ENCODE peak calls at places on chromosomes 13 and 19, in seven cellular contexts. R is epithelial cell of esophagus, V is astrocyte, X is astrocyte of the spinal cord, H is tibial artery, L is A549, K is GM13976. I is an unnamed sample.

GRCh38 chr19:55451522-55452380 is 8.7 kb upstream of the SHISA7 start:
- DNase-seq in R (no peak), V (no peak), X (no peak), H (no peak), L (no peak), K (no peak), I (no peak)

GRCh38 chr19:39949026-39949747 is 14.8 kb upstream of the FCGBP start:
- DNase-seq in R (no peak), V (no peak), X (no peak), H (no peak), L (no peak), K (no peak), I (peak)

GRCh38 chr19:5395996-5396939 is 55.7 kb upstream of the PTPRS start:
- DNase-seq in R (no peak), V (no peak), X (no peak), H (no peak), L (no peak), K (no peak), I (no peak)

GRCh38 chr13:98265669-98266551 is 88.8 kb upstream of the RNF113B start:
- DNase-seq in R (no peak), V (peak), X (peak), H (no peak), L (no peak), K (no peak), I (no peak)

GRCh38 chr13:99013951-99014350 is 36.1 kb upstream of the DOCK9 start:
- DNase-seq in R (peak), V (no peak), X (no peak), H (no peak), L (no peak), K (no peak), I (no peak)

GRCh38 chr13:97849305-97849704 is 104.2 kb upstream of the IPO5 start:
- DNase-seq in R (peak), V (peak), X (peak), H (no peak), L (peak), K (peak), I (no peak)

GRCh38 chr13:57123660-57124059 is 17.1 kb upstream of the PRR20A start:
- DNase-seq in R (no peak), V (no peak), X (peak), H (peak), L (no peak), K (no peak), I (no peak)

GRCh38 chr13:63643543-63643942 is 2227.9 kb upstream of the PCDH20 start:
- DNase-seq in R (no peak), V (no peak), X (no peak), H (no peak), L (no peak), K (no peak), I (no peak)

GRCh38 chr19:3358919-3359849 is 7.2 kb upstream of the NFIC start:
- DNase-seq in R (peak), V (no peak), X (peak), H (peak), L (no peak), K (peak), I (peak)

GRCh38 chr13:110756268-110756667 is 42.8 kb downstream of the ING1 start:
- DNase-seq in R (no peak), V (peak), X (peak), H (no peak), L (no peak), K (no peak), I (no peak)

GRCh38 chr13:45674908-45675307 is 27.2 kb upstream of the CBY2 start:
- DNase-seq in R (peak), V (peak), X (peak), H (no peak), L (no peak), K (no peak), I (peak)

GRCh38 chr13:65468628-65469027 is 1761.5 kb downstream of the PCDH9 start:
- DNase-seq in R (no peak), V (peak), X (peak), H (no peak), L (no peak), K (no peak), I (no peak)

GRCh38 chr19:3110126-3110825 is 16.1 kb downstream of the GNA11 start:
- DNase-seq in R (no peak), V (no peak), X (no peak), H (no peak), L (no peak), K (no peak), I (no peak)

GRCh38 chr13:80551650-80552497 is 210.9 kb upstream of the SPRY2 start:
- DNase-seq in R (peak), V (no peak), X (no peak), H (no peak), L (no peak), K (no peak), I (no peak)

GRCh38 chr13:30395192-30396158 is 26.8 kb upstream of the UBE2L5 start:
- DNase-seq in R (peak), V (peak), X (peak), H (peak), L (peak), K (peak), I (no peak)

GRCh38 chr19:29640231-29640630 is 25.0 kb upstream of the PLEKHF1 start:
- DNase-seq in R (no peak), V (no peak), X (no peak), H (no peak), L (no peak), K (no peak), I (no peak)

GRCh38 chr13:46831588-46832194 is 34.7 kb upstream of the ESD start:
- DNase-seq in R (peak), V (peak), X (peak), H (no peak), L (peak), K (peak), I (no peak)

GRCh38 chr19:750640-751423 is at the start of gene MISP:
- DNase-seq in R (peak), V (no peak), X (no peak), H (no peak), L (peak), K (no peak), I (no peak)

GRCh38 chr19:7679017-7679720 is 1.5 kb upstream of the TRAPPC5 start:
- DNase-seq in R (peak), V (no peak), X (no peak), H (no peak), L (no peak), K (peak), I (no peak)

GRCh38 chr19:33450689-33451088 is 70.9 kb downstream of the PEPD start:
- DNase-seq in R (no peak), V (no peak), X (no peak), H (no peak), L (no peak), K (no peak), I (no peak)

GRCh38 chr13:27622102-27622820 is 569 bp downstream of the POLR1D start:
- DNase-seq in R (no peak), V (peak), X (peak), H (no peak), L (no peak), K (no peak), I (no peak)

GRCh38 chr13:111335263-111335662 is 14.8 kb downstream of the TEX29 start:
- DNase-seq in R (no peak), V (no peak), X (no peak), H (peak), L (no peak), K (no peak), I (peak)

GRCh38 chr13:62908321-62908720 is 1492.7 kb upstream of the PCDH20 start:
- DNase-seq in R (no peak), V (no peak), X (no peak), H (no peak), L (no peak), K (no peak), I (no peak)

GRCh38 chr13:30065181-30065580 is 214.8 kb upstream of the UBL3 start:
- DNase-seq in R (no peak), V (no peak), X (no peak), H (no peak), L (no peak), K (no peak), I (no peak)

GRCh38 chr19:53953383-53953782 is 9.4 kb upstream of the CACNG8 start:
- DNase-seq in R (no peak), V (no peak), X (no peak), H (no peak), L (no peak), K (no peak), I (no peak)

GRCh38 chr13:97192166-97192565 is 30.0 kb upstream of the MBNL2 start:
- DNase-seq in R (no peak), V (no peak), X (no peak), H (no peak), L (no peak), K (no peak), I (no peak)

GRCh38 chr13:111281751-111282311 is 38.6 kb upstream of the TEX29 start:
- DNase-seq in R (no peak), V (peak), X (peak), H (no peak), L (no peak), K (no peak), I (no peak)

GRCh38 chr13:72384879-72385278 is 342.6 kb downstream of the MZT1 start:
- DNase-seq in R (peak), V (peak), X (peak), H (no peak), L (no peak), K (no peak), I (no peak)

GRCh38 chr13:72386138-72386684 is 341.2 kb downstream of the MZT1 start:
- DNase-seq in R (no peak), V (no peak), X (no peak), H (no peak), L (no peak), K (no peak), I (no peak)

GRCh38 chr13:72383646-72384045 is 343.8 kb downstream of the MZT1 start:
- DNase-seq in R (no peak), V (no peak), X (no peak), H (no peak), L (no peak), K (no peak), I (no peak)

GRCh38 chr13:72379581-72379980 is 347.8 kb downstream of the MZT1 start:
- DNase-seq in R (peak), V (peak), X (peak), H (no peak), L (no peak), K (no peak), I (no peak)

GRCh38 chr13:72384186-72384823 is 343.1 kb downstream of the MZT1 start:
- DNase-seq in R (no peak), V (no peak), X (no peak), H (no peak), L (no peak), K (no peak), I (no peak)
- TF ChIP-seq CTCF in R (no peak), V (no peak), X (no peak), H (no peak), L (no peak), K (no peak), I (peak)

GRCh38 chr13:43195551-43195950 is 172.2 kb downstream of the DNAJC15 start:
- DNase-seq in R (peak), V (no peak), X (no peak), H (no peak), L (no peak), K (peak), I (no peak)
- TF ChIP-seq CTCF in R (peak), V (no peak), X (peak), H (no peak), L (no peak), K (no peak), I (no peak)

GRCh38 chr19:8904597-8904996 is 72.4 kb downstream of the MBD3L1 start:
- DNase-seq in R (no peak), V (no peak), X (no peak), H (no peak), L (no peak), K (no peak), I (no peak)

GRCh38 chr19:8902520-8902919 is 70.3 kb downstream of the MBD3L1 start:
- DNase-seq in R (no peak), V (no peak), X (no peak), H (no peak), L (no peak), K (no peak), I (no peak)

GRCh38 chr19:8899356-8899755 is 67.2 kb downstream of the MBD3L1 start:
- DNase-seq in R (no peak), V (no peak), X (no peak), H (no peak), L (no peak), K (no peak), I (no peak)

GRCh38 chr19:8897106-8897505 is 64.9 kb downstream of the MBD3L1 start:
- DNase-seq in R (no peak), V (no peak), X (no peak), H (no peak), L (no peak), K (no peak), I (no peak)

GRCh38 chr19:8900421-8900820 is 68.2 kb downstream of the MBD3L1 start:
- DNase-seq in R (no peak), V (no peak), X (no peak), H (no peak), L (no peak), K (no peak), I (no peak)
- TF ChIP-seq CTCF in R (no peak), V (no peak), X (no peak), H (no peak), L (no peak), K (no peak), I (no peak)

DNA sequence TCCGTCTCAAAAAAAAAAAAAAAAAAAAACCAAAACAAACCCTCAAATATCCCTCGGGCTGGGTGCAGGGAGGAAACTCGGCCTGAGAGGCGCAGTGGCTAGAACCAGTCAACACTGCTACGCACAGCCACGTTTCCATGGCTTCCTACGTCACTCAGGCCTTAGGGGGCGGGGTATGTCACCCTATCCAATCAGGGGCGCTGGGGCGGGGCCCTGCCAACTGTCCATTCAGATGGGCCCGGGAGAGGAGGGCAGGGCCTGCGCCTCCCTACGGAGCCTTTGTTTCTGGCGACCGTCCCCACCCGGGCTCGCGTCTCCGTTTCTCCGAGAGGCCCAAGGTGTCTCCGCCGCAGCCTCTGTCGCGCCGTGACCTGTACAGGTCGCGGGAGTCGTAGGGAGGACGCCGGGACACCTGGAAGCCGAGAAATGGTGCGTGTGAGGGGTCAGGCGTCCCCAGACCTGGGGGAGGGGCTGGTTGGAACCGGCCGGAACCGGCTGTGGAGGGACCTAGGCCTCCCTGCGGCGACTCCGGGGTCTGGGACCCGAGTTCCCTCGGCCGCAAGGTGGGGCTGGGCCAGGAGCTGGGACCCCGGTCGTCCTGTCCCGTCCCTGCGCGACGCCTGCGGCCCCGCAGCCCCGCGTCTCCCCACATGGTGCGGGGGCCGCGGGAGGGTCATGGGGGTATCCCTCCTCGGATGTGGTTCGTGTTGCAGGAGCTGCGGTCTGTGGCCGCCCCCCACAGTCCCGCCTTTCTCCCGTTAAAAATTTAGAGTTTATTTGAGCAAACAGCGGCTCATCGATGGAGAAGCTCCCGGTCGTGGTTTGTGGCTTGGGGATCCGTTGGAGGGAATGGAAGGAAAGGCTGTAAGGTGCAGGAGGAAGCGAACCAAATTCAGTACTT is at the start of gene ZNF627:
- DNase-seq in R (peak), V (peak), X (peak), H (peak), L (peak), K (peak), I (peak)
- TF ChIP-seq CTCF in R (peak), V (no peak), X (peak), H (peak), L (no peak), K (no peak), I (no peak)

GRCh38 chr19:17055636-17056035 is 19.6 kb downstream of the HAUS8 start:
- DNase-seq in R (no peak), V (no peak), X (no peak), H (no peak), L (no peak), K (no peak), I (no peak)

GRCh38 chr19:17054746-17055145 is 20.5 kb downstream of the HAUS8 start:
- DNase-seq in R (no peak), V (no peak), X (no peak), H (no peak), L (no peak), K (no peak), I (no peak)

GRCh38 chr19:17049711-17050280 is 23.2 kb upstream of the CPAMD8 start:
- DNase-seq in R (peak), V (peak), X (peak), H (no peak), L (no peak), K (no peak), I (no peak)

GRCh38 chr19:17048885-17049453 is 22.4 kb upstream of the CPAMD8 start:
- DNase-seq in R (no peak), V (no peak), X (no peak), H (no peak), L (no peak), K (no peak), I (no peak)

DNA sequence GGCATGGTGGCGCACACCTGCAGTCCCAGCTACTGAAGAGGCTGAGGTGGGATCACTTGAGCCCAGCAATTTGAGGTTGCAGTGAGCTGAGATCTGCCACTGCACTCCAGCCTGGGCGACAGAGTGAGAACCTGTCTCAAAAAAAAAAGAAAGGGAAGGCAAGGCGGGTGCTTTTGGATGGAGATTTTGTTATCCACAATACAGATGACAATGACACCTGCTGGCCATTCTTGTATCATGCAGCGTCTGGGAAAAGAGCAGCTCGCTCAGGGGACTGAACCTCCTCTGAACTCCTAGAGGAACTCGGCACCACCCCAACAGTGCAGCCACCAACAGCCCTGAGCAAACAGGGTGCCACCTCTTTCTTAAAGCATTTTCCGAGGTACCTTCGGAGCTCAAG is 22.8 kb downstream of the HAUS8 start:
- DNase-seq in R (peak), V (peak), X (peak), H (peak), L (no peak), K (no peak), I (no peak)
- TF ChIP-seq CTCF in R (peak), V (peak), X (peak), H (peak), L (peak), K (peak), I (peak)

GRCh38 chr13:100630564-100630963 is 42.0 kb upstream of the GGACT start:
- DNase-seq in R (no peak), V (no peak), X (peak), H (no peak), L (no peak), K (no peak), I (no peak)
- TF ChIP-seq CTCF in R (no peak), V (no peak), X (peak), H (no peak), L (no peak), K (no peak), I (no peak)

DNA sequence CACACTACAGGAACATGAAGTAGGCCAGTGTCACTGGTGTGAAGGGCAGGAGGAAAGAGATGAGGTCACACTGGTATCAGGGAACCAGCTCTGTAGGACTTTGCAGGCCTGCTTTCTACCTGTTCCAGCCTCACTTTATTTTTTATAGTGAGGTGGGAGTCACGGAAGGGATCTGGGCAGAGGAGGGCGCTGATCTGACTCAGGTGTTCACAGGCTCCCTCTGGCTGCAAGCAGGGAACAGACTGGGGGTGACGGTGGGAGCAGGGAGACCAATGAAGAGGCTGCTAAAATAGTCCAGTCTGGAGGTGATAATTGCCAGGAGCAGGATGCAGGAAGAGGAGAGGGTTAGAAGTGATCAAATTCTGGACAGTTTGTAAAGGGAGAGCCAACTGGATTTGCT is 2.8 kb downstream of the THAP8 start:
- DNase-seq in R (peak), V (no peak), X (no peak), H (no peak), L (no peak), K (no peak), I (no peak)
- TF ChIP-seq CTCF in R (peak), V (no peak), X (peak), H (no peak), L (peak), K (peak), I (peak)

GRCh38 chr19:58326914-58327726 is at the start of gene ZSCAN22:
- DNase-seq in R (peak), V (peak), X (peak), H (peak), L (peak), K (peak), I (peak)

GRCh38 chr19:58325623-58326022 is 1.2 kb upstream of the ZSCAN22 start:
- DNase-seq in R (peak), V (peak), X (no peak), H (no peak), L (no peak), K (no peak), I (no peak)

GRCh38 chr19:58330458-58330857 is 3.7 kb downstream of the ZSCAN22 start:
- DNase-seq in R (peak), V (peak), X (peak), H (no peak), L (peak), K (no peak), I (no peak)

GRCh38 chr19:58326501-58326913 is 287 bp upstream of the ZSCAN22 start:
- DNase-seq in R (no peak), V (no peak), X (no peak), H (no peak), L (no peak), K (no peak), I (no peak)

DNA sequence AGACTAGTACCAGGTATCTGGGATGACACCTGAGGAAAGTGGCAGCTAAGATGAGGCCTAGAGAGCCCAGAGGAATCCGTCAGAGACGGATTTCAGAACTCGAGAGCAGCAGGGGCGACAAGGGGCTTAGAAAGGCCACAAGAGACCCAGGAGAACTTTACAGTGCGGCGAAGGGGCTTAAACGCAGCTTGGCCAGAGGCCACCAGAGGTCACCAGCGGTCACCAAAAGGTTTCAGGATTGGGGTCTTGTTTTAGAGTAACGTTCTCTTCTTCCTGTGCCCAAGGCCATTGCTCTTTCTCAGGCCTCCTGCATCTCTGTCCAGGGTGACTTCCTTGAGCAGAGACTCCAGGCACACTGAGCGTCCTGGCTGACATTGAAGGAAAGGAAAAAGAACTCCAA is 2.2 kb downstream of the ZSCAN22 start:
- DNase-seq in R (no peak), V (no peak), X (no peak), H (no peak), L (no peak), K (no peak), I (no peak)
- TF ChIP-seq CTCF in R (no peak), V (no peak), X (peak), H (no peak), L (no peak), K (peak), I (peak)

GRCh38 chr13:23510979-23511735 is 59.1 kb upstream of the TNFRSF19 start:
- DNase-seq in R (peak), V (peak), X (peak), H (no peak), L (no peak), K (peak), I (no peak)
- TF ChIP-seq CTCF in R (peak), V (peak), X (peak), H (no peak), L (peak), K (peak), I (peak)

I was measured in osteocyte.